ENCODE peak calls at places on chromosomes 13 and 19, in seven cellular contexts. One of them, this sample, is unnamed.
A peak's percentile ranks its signal among the peaks of the same experiment; 100 is the strongest.

GRCh38 chr13:99312493-99312883 is 5.3 kb upstream of the GPR183 start:
- DNase-seq in stomach: no peak
- DNase-seq in A549: no peak
- DNase-seq in K562: no peak
- DNase-seq in adrenal gland: peak; percentile 90
- DNase-seq in uterus: peak; percentile 64
- DNase-seq in IMR-90: peak; percentile 39
- DNase-seq in this sample: no peak

GRCh38 chr13:40316301-40316700 is 350.1 kb downstream of the FOXO1 start:
- DNase-seq in IMR-90: no peak
- DNase-seq in adrenal gland: peak; percentile 50
- DNase-seq in K562: no peak
- DNase-seq in uterus: no peak
- DNase-seq in A549: no peak
- DNase-seq in stomach: no peak
- DNase-seq in this sample: no peak

GRCh38 chr19:41476583-41476982 is 33.6 kb downstream of the ERICH4 start:
- DNase-seq in IMR-90: no peak
- DNase-seq in stomach: no peak
- DNase-seq in uterus: no peak
- DNase-seq in A549: no peak
- DNase-seq in adrenal gland: no peak
- DNase-seq in K562: no peak
- DNase-seq in this sample: no peak

GRCh38 chr19:1754651-1755466 is 1.6 kb downstream of the ONECUT3 start:
- DNase-seq in A549: no peak
- DNase-seq in uterus: no peak
- DNase-seq in IMR-90: no peak
- DNase-seq in K562: no peak
- DNase-seq in stomach: no peak
- DNase-seq in adrenal gland: no peak
- DNase-seq in this sample: no peak

GRCh38 chr19:15584541-15585115 is 30.4 kb upstream of the CYP4F8 start:
- DNase-seq in adrenal gland: peak; percentile 78
- DNase-seq in K562: peak; percentile 83
- DNase-seq in A549: peak; percentile 60
- DNase-seq in uterus: peak; percentile 75
- DNase-seq in IMR-90: peak; percentile 28
- DNase-seq in stomach: peak; percentile 83
- DNase-seq in this sample: peak; percentile 75

GRCh38 chr19:19566306-19566705 is 28.2 kb downstream of the CILP2 start:
- DNase-seq in adrenal gland: no peak
- DNase-seq in stomach: no peak
- DNase-seq in IMR-90: peak; percentile 77
- DNase-seq in K562: no peak
- DNase-seq in A549: no peak
- DNase-seq in uterus: no peak
- DNase-seq in this sample: no peak

GRCh38 chr13:96214804-96215445 is 125.0 kb downstream of the HS6ST3 start:
- DNase-seq in IMR-90: no peak
- DNase-seq in K562: no peak
- DNase-seq in adrenal gland: no peak
- DNase-seq in uterus: no peak
- DNase-seq in stomach: no peak
- DNase-seq in A549: peak; percentile 3
- DNase-seq in this sample: no peak

GRCh38 chr13:102839462-102839861 is 6.4 kb upstream of the ERCC5 start:
- DNase-seq in adrenal gland: no peak
- DNase-seq in IMR-90: peak; percentile 25
- DNase-seq in K562: no peak
- DNase-seq in A549: no peak
- DNase-seq in stomach: no peak
- DNase-seq in uterus: no peak
- DNase-seq in this sample: no peak

GRCh38 chr19:54453921-54454780 is 5.2 kb downstream of the LENG8 start:
- DNase-seq in A549: no peak
- DNase-seq in adrenal gland: no peak
- DNase-seq in uterus: no peak
- DNase-seq in IMR-90: no peak
- DNase-seq in stomach: no peak
- DNase-seq in K562: no peak
- DNase-seq in this sample: no peak

GRCh38 chr13:40776681-40777165 is 5.7 kb upstream of the MRPS31 start:
- DNase-seq in uterus: no peak
- DNase-seq in adrenal gland: no peak
- DNase-seq in K562: no peak
- DNase-seq in stomach: no peak
- DNase-seq in IMR-90: peak; percentile 55
- DNase-seq in A549: no peak
- DNase-seq in this sample: no peak

GRCh38 chr19:42286349-42287016 is 15.4 kb upstream of the PRR19 start:
- DNase-seq in stomach: peak; percentile 70
- DNase-seq in K562: peak; percentile 66
- DNase-seq in A549: no peak
- DNase-seq in IMR-90: peak; percentile 27
- DNase-seq in uterus: peak; percentile 58
- DNase-seq in adrenal gland: peak; percentile 75
- DNase-seq in this sample: no peak

DNA sequence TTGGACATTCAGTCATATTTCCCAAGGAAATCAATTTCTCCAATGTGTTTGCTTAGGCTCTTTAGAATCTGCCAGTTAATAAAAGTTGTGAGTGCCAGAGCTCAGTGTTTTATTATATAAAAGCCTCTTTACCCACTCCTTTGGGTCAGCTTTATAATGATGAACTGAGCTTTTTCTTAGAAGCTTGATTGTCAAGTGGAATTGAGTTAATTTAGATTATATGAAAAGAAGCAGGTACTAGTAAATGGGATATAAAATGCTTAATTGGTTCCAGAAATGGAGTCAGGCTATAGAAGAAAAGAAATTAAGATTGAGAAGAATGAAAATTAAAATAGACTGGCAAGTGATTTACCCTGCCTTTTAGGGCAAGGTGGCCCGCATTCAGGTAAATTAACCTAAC is 363.2 kb downstream of the SLITRK6 start:
- DNase-seq in adrenal gland: no peak
- DNase-seq in IMR-90: no peak
- DNase-seq in uterus: no peak
- DNase-seq in stomach: no peak
- DNase-seq in K562: no peak
- DNase-seq in A549: no peak
- DNase-seq in this sample: no peak
- H3K4me1 ChIP-seq in adrenal gland: no peaks in the 10 kb centered on the region
- H3K4me1 ChIP-seq in IMR-90: no peaks in the 10 kb centered on the region
- H3K4me1 ChIP-seq in uterus: no peaks in the 10 kb centered on the region
- H3K4me1 ChIP-seq in stomach: no peaks in the 10 kb centered on the region
- H3K4me1 ChIP-seq in K562: no peaks in the 10 kb centered on the region
- H3K4me1 ChIP-seq in A549: peaks cover 8% of the 10 kb centered on the region
- H3K4me1 ChIP-seq in this sample: no peaks in the 10 kb centered on the region

GRCh38 chr13:50519866-50520265 is 323.6 kb downstream of the DLEU7 start:
- DNase-seq in uterus: no peak
- DNase-seq in K562: no peak
- DNase-seq in adrenal gland: no peak
- DNase-seq in IMR-90: no peak
- DNase-seq in stomach: no peak
- DNase-seq in A549: no peak
- DNase-seq in this sample: no peak

GRCh38 chr13:50521191-50521590 is 322.3 kb downstream of the DLEU7 start:
- DNase-seq in stomach: no peak
- DNase-seq in IMR-90: no peak
- DNase-seq in A549: no peak
- DNase-seq in adrenal gland: no peak
- DNase-seq in uterus: no peak
- DNase-seq in K562: no peak
- DNase-seq in this sample: no peak

GRCh38 chr13:50523307-50523706 is 320.2 kb downstream of the DLEU7 start:
- DNase-seq in adrenal gland: no peak
- DNase-seq in A549: no peak
- DNase-seq in IMR-90: no peak
- DNase-seq in uterus: no peak
- DNase-seq in stomach: no peak
- DNase-seq in K562: no peak
- DNase-seq in this sample: no peak

GRCh38 chr13:50524540-50524939 is 319.0 kb downstream of the DLEU7 start:
- DNase-seq in K562: no peak
- DNase-seq in adrenal gland: no peak
- DNase-seq in A549: no peak
- DNase-seq in IMR-90: no peak
- DNase-seq in uterus: no peak
- DNase-seq in stomach: no peak
- DNase-seq in this sample: no peak

DNA sequence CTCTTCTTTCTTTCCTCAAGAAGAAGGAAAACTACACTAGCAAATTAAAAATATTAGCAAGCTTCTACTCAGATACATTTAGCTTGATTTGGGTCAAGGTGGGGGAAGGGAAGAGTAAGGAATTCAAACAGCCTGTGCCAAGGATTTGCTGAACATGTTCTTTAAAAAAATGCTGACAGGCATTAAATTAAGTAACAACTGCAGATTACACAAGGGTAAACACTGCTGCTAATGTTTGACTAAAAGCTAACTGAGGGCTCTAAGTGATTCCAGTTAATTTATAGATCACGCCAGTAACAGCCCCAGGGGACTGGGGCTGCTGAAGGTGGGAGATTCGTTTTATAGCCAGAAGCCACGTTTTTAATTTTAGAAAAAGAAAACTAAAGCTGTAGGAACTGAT is 321.7 kb downstream of the DLEU7 start:
- DNase-seq in stomach: no peak
- DNase-seq in adrenal gland: no peak
- DNase-seq in A549: no peak
- DNase-seq in IMR-90: peak; percentile 30
- DNase-seq in K562: no peak
- DNase-seq in uterus: no peak
- DNase-seq in this sample: no peak
- H3K27ac ChIP-seq in stomach: peak overlapping the region; percentile 47
- H3K27ac ChIP-seq in adrenal gland: peak overlapping the region; percentile 40
- H3K27ac ChIP-seq in A549: no peak overlapping the region
- H3K27ac ChIP-seq in IMR-90: no peak overlapping the region
- H3K27ac ChIP-seq in K562: no peak overlapping the region
- H3K27ac ChIP-seq in uterus: peak overlapping the region; percentile 28
- H3K27ac ChIP-seq in this sample: peak overlapping the region; percentile 9

GRCh38 chr19:4664642-4665041 is 5.5 kb downstream of the MYDGF start:
- DNase-seq in A549: no peak
- DNase-seq in K562: no peak
- DNase-seq in uterus: no peak
- DNase-seq in stomach: no peak
- DNase-seq in IMR-90: no peak
- DNase-seq in adrenal gland: no peak
- DNase-seq in this sample: no peak

GRCh38 chr19:4673726-4674125 is 3.6 kb upstream of the MYDGF start:
- DNase-seq in stomach: no peak
- DNase-seq in K562: no peak
- DNase-seq in IMR-90: no peak
- DNase-seq in adrenal gland: no peak
- DNase-seq in uterus: no peak
- DNase-seq in A549: no peak
- DNase-seq in this sample: no peak

GRCh38 chr19:4671182-4671851 is 1.2 kb upstream of the MYDGF start:
- DNase-seq in adrenal gland: no peak
- DNase-seq in stomach: no peak
- DNase-seq in A549: no peak
- DNase-seq in K562: no peak
- DNase-seq in IMR-90: no peak
- DNase-seq in uterus: no peak
- DNase-seq in this sample: peak; percentile 49

GRCh38 chr19:4673216-4673615 is 3.1 kb upstream of the MYDGF start:
- DNase-seq in A549: no peak
- DNase-seq in IMR-90: no peak
- DNase-seq in stomach: no peak
- DNase-seq in adrenal gland: no peak
- DNase-seq in uterus: no peak
- DNase-seq in K562: no peak
- DNase-seq in this sample: no peak

DNA sequence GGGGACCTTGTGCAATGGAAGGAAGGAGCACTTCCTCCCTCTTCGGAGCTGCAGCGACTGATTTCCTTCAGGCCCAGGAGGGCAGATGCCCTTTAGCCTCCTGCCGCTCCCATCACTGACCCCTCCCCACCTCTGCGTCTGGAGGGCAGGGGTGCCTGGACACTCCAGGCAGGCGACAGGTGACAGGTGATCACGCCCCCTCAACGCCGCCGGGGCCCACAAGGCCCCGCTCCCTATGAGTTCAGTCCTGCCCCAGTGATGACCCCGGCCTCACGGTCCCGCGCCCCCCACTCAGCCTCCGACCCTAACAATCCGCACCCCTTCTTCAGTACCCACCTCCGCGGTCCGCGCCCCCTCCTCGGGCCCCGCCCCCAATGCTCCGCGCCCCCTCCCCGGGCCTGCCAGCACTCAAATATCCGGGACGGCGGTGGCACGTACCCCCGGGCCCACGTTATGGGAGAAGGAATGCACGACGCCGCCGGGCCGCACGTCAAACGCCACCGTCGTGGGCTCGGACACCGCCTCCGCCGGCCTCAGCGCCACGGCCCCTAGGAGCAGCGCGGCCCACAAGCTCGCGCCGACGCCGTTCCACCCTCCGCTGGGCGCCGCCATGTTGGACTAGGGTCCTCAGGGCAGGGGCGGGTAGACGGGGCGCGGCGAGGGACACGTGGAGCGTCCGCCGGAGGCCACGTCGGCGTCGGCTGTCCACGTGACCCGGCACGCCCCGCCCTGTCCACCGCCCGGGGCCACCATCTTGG is at the start of gene MYDGF:
- DNase-seq in adrenal gland: peak; percentile 94
- DNase-seq in K562: peak; percentile 99
- DNase-seq in IMR-90: peak; percentile 86
- DNase-seq in uterus: peak; percentile 92
- DNase-seq in stomach: peak; percentile 94
- DNase-seq in A549: peak; percentile 81
- DNase-seq in this sample: peak; percentile 94
- TF ChIP-seq POLR2A in adrenal gland: peak; percentile 59
- TF ChIP-seq POLR2A in K562: peak; percentile 80
- TF ChIP-seq POLR2A in IMR-90: peak; percentile 91
- TF ChIP-seq POLR2A in uterus: peak; percentile 13
- TF ChIP-seq POLR2A in stomach: no peak
- TF ChIP-seq POLR2A in A549: peak; percentile 80
- TF ChIP-seq POLR2A in this sample: no peak

DNA sequence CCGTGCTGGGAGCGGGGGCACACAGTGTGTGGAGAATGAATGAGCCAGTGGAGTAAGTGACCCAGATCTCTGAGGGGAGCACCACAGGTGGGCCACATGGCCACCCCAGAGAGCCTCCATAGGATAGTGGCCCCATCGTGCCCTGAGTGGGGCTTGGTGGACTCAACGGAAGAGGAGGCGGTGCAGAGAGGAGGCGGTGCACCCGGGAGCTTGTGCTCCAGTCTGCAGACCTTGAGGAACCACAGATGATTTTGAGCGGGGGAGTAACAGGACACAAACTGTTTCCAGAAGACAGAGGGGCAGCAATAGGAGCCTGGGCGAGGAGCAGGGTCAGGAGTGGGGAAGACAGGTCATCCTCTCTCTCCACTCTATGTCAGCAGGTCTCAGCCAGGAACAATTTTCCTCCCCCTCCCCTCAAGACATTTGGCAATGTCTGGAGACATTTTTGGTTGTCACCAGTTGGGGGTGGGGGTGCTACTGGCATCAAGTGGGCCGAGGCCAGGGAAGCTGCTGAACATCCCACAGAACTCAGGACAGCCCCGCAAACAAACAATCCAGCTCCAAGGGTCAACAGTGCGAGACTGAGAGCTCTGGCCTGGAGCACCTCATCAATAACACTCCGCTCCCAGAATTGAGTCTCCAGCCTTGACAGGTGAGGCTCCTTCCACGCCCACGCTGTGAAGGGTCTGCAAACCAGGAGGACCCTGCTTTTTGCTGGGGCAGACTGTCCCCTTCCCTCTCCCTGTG is 182.2 kb downstream of the USP12 start:
- DNase-seq in K562: no peak
- DNase-seq in adrenal gland: no peak
- DNase-seq in uterus: no peak
- DNase-seq in A549: no peak
- DNase-seq in stomach: no peak
- DNase-seq in IMR-90: no peak
- DNase-seq in this sample: no peak
- H3K4me1 ChIP-seq in K562: peaks cover 14% of the 10 kb centered on the region
- H3K4me1 ChIP-seq in adrenal gland: no peaks in the 10 kb centered on the region
- H3K4me1 ChIP-seq in uterus: no peaks in the 10 kb centered on the region
- H3K4me1 ChIP-seq in A549: peaks cover 58% of the 10 kb centered on the region
- H3K4me1 ChIP-seq in stomach: no peaks in the 10 kb centered on the region
- H3K4me1 ChIP-seq in IMR-90: peaks cover 13% of the 10 kb centered on the region
- H3K4me1 ChIP-seq in this sample: peaks cover 10% of the 10 kb centered on the region

This sample was measured in heart left ventricle.